ENCODE peak calls at places on chromosomes 12 and 14, in nine cellular contexts. F is CD4-positive, alpha-beta T cell; M is transverse colon; L is tibial artery; C is GM23338; Q is PC-9; B is IMR-90; R is GM12864; X is prostate gland. A is an unnamed sample.

GRCh38 chr14:104936361-104937155 is 11.9 kb downstream of the PLD4 start:
- DNase-seq in C (no peak), B (no peak), X (no peak), R (no peak), Q (no peak), M (no peak), L (peak), F (no peak), A (no peak)

GRCh38 chr14:69667938-69668336 is 56.5 kb downstream of the SUSD6 start:
- DNase-seq in Q (no peak), F (no peak), M (no peak), X (no peak), B (no peak), C (no peak), L (no peak), R (no peak), A (no peak)

GRCh38 chr12:127162307-127162706 is 1104.7 kb upstream of the TMEM132C start:
- DNase-seq in L (no peak), C (peak), F (no peak), B (no peak), X (no peak), M (no peak), R (no peak), Q (no peak), A (no peak)

GRCh38 chr12:123973552-123974341 is 732 bp downstream of the ZNF664 start:
- DNase-seq in L (peak), X (peak), F (peak), C (peak), R (no peak), Q (peak), M (peak), B (peak), A (peak)

GRCh38 chr14:25006961-25007795 is 42.8 kb downstream of the STXBP6 start:
- DNase-seq in L (no peak), B (peak), R (no peak), M (no peak), X (no peak), C (no peak), Q (peak), F (no peak), A (no peak)

GRCh38 chr12:45878630-45879255 is 111.6 kb downstream of the SCAF11 start:
- DNase-seq in X (no peak), Q (no peak), R (no peak), F (no peak), B (peak), L (no peak), C (no peak), M (no peak), A (no peak)

GRCh38 chr12:45890276-45890675 is 100.1 kb downstream of the SCAF11 start:
- DNase-seq in X (no peak), F (no peak), L (no peak), B (no peak), M (no peak), R (no peak), Q (no peak), C (no peak), A (no peak)

GRCh38 chr14:103434868-103435442 is 49.7 kb downstream of the MARK3 start:
- DNase-seq in X (peak), C (no peak), F (no peak), Q (no peak), M (no peak), L (no peak), R (no peak), B (no peak), A (no peak)

GRCh38 chr12:48285751-48286650 is 64.7 kb downstream of the ZNF641 start:
- DNase-seq in Q (no peak), C (peak), R (no peak), M (no peak), L (no peak), B (no peak), X (no peak), F (no peak), A (no peak)

GRCh38 chr12:92648242-92649031 is 54.4 kb upstream of the PLEKHG7 start:
- DNase-seq in X (no peak), F (no peak), L (no peak), C (peak), Q (no peak), M (no peak), B (peak), R (no peak), A (no peak)

GRCh38 chr12:47835831-47836155 is 16.1 kb upstream of the HDAC7 start:
- DNase-seq in C (peak), X (no peak), M (no peak), Q (peak), F (no peak), L (no peak), R (no peak), B (no peak), A (no peak)

GRCh38 chr14:59093889-59094288 is 94.6 kb upstream of the DAAM1 start:
- DNase-seq in F (no peak), R (no peak), Q (no peak), C (no peak), X (no peak), B (no peak), L (no peak), M (no peak), A (no peak)

GRCh38 chr12:106094304-106094703 is 44.5 kb downstream of the NUAK1 start:
- DNase-seq in Q (no peak), R (no peak), C (no peak), L (no peak), X (no peak), F (no peak), B (no peak), M (no peak), A (no peak)

GRCh38 chr12:52013626-52014310 is 7.0 kb downstream of the TAMALIN start:
- DNase-seq in C (peak), Q (no peak), R (no peak), F (no peak), M (no peak), L (no peak), B (no peak), X (no peak), A (no peak)

GRCh38 chr14:23308721-23309445 is 2.2 kb downstream of the BCL2L2 start:
- DNase-seq in M (no peak), R (no peak), B (no peak), L (no peak), F (no peak), C (no peak), Q (no peak), X (no peak), A (no peak)

GRCh38 chr14:102164964-102165363 is 25.3 kb downstream of the WDR20 start:
- DNase-seq in R (no peak), B (no peak), L (no peak), F (no peak), C (no peak), X (no peak), Q (no peak), M (no peak), A (no peak)

GRCh38 chr12:1972856-1973317 is 31.4 kb downstream of the DCP1B start:
- DNase-seq in R (no peak), F (no peak), C (no peak), L (peak), Q (no peak), B (peak), M (peak), X (peak), A (no peak)

GRCh38 chr12:125683748-125684381 is 618.6 kb downstream of the AACS start:
- DNase-seq in Q (no peak), X (peak), M (peak), L (no peak), F (no peak), R (no peak), C (peak), B (no peak), A (peak)

GRCh38 chr12:99367181-99367580 is 280.4 kb upstream of the GARIN6 start:
- DNase-seq in L (no peak), M (no peak), X (no peak), R (no peak), Q (no peak), F (no peak), C (no peak), B (no peak), A (no peak)

GRCh38 chr12:44511289-44511688 is 364.8 kb downstream of the NELL2 start:
- DNase-seq in L (no peak), B (no peak), C (no peak), M (no peak), Q (no peak), F (no peak), R (no peak), X (no peak), A (no peak)

GRCh38 chr14:64983439-64984310 is 3.0 kb upstream of the FNTB start:
- DNase-seq in Q (peak), M (peak), F (no peak), X (peak), B (peak), L (no peak), R (no peak), C (peak), A (no peak)

GRCh38 chr12:132850291-132850690 is 21.6 kb upstream of the GOLGA3 start:
- DNase-seq in C (no peak), X (no peak), L (no peak), R (no peak), M (no peak), Q (no peak), F (no peak), B (no peak), A (no peak)

GRCh38 chr12:115149685-115150378 is 465.9 kb upstream of the TBX3 start:
- DNase-seq in C (no peak), F (no peak), B (peak), X (no peak), Q (no peak), R (no peak), L (no peak), M (no peak), A (no peak)

GRCh38 chr12:107221909-107222308 is 128.6 kb upstream of the CRY1 start:
- DNase-seq in M (no peak), R (no peak), B (no peak), Q (no peak), L (no peak), X (no peak), C (no peak), F (no peak), A (no peak)

GRCh38 chr14:98548071-98548686 is 723.8 kb downstream of the BCL11B start:
- DNase-seq in M (no peak), F (no peak), R (no peak), L (no peak), Q (no peak), C (no peak), X (no peak), B (no peak), A (no peak)

GRCh38 chr12:87953257-87953860 is 75.8 kb downstream of the C12orf50 start:
- DNase-seq in M (no peak), X (peak), L (no peak), C (peak), B (peak), Q (peak), R (no peak), F (no peak), A (no peak)

GRCh38 chr14:24233538-24233866 is 773 bp downstream of the GMPR2 start:
- DNase-seq in L (peak), M (no peak), B (no peak), R (no peak), Q (no peak), X (no peak), F (no peak), C (no peak), A (no peak)

GRCh38 chr14:51978566-51979398 is 10.6 kb upstream of the RTRAF start:
- DNase-seq in L (peak), X (peak), Q (peak), B (peak), R (peak), C (peak), F (peak), M (peak), A (no peak)

GRCh38 chr12:65853489-65854157 is 29.3 kb downstream of the HMGA2 start:
- DNase-seq in B (peak), R (no peak), X (no peak), Q (no peak), L (no peak), F (no peak), C (no peak), M (no peak), A (no peak)

GRCh38 chr14:80393766-80394165 is 182.5 kb upstream of the DIO2 start:
- DNase-seq in F (no peak), M (no peak), B (peak), L (no peak), Q (no peak), R (no peak), C (no peak), X (no peak), A (no peak)

GRCh38 chr14:73248294-73248868 is 11.1 kb downstream of the PAPLN start:
- DNase-seq in Q (no peak), B (peak), R (peak), X (no peak), L (no peak), C (no peak), F (no peak), M (no peak), A (peak)

GRCh38 chr12:125092872-125093680 is 27.8 kb downstream of the AACS start:
- DNase-seq in C (peak), X (no peak), B (peak), M (peak), R (no peak), Q (peak), F (no peak), L (no peak), A (no peak)

GRCh38 chr14:75001261-75001660 is 1.5 kb upstream of the EIF2B2 start:
- DNase-seq in B (no peak), M (no peak), L (no peak), Q (no peak), C (no peak), R (no peak), F (no peak), X (no peak), A (no peak)
- TF ChIP-seq CTCF in B (no peak), M (no peak), L (no peak), Q (no peak), C (no peak), R (no peak), F (no peak), X (no peak), A (no peak)

DNA sequence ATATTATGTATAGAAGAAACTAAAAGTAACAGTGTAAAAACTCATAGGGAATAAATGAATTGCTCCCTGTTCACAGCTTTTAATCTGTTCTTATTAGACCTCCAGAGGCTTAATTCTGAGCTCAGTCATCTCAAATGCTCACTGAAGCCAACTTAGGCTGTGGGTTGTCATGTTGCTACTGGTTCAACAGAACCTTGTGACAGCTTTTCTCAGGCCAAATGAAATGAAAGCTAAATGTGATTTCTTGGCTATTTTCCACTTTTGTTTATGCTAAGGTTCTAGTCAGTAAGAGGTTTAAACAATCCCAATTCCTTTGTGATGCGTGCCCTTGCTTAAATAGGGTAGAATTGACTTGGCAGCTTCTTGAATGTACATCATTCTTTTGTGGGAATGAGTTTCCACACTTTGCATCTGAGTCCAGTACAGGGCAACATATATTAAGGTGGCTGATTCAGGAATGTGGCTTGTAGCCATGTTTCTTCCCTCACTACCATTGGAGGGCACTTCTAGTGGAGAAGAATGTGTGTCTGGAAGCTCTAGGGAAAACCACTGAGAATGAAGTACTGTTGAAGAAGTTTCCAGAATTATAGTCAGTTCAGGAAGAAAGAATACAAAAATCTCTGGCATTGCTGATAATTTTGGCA is 156.4 kb downstream of the NEDD1 start:
- DNase-seq in L (no peak), Q (no peak), B (no peak), F (no peak), M (no peak), R (no peak), X (no peak), C (no peak), A (no peak)
- TF ChIP-seq CTCF in L (no peak), Q (no peak), B (no peak), F (no peak), M (no peak), R (no peak), X (no peak), C (no peak), A (no peak)

GRCh38 chr14:68297871-68298468 is 478.4 kb downstream of the RAD51B start:
- DNase-seq in M (no peak), C (peak), R (no peak), L (no peak), F (no peak), B (peak), X (no peak), Q (no peak), A (no peak)
- TF ChIP-seq CTCF in M (no peak), C (peak), R (no peak), L (peak), F (no peak), B (peak), X (no peak), Q (peak), A (no peak)

GRCh38 chr12:54004063-54004840 is 4.3 kb downstream of the HOXC9 start:
- DNase-seq in F (no peak), C (no peak), R (no peak), L (no peak), M (no peak), Q (peak), X (no peak), B (no peak), A (no peak)
- TF ChIP-seq CTCF in F (no peak), C (no peak), R (peak), L (no peak), M (no peak), Q (peak), X (no peak), B (no peak), A (peak)

GRCh38 chr14:38971258-38971921 is 131.6 kb downstream of the SEC23A start:
- DNase-seq in M (no peak), R (no peak), X (no peak), Q (no peak), L (no peak), B (no peak), F (no peak), C (peak), A (no peak)
- TF ChIP-seq CTCF in M (no peak), R (no peak), X (no peak), Q (no peak), L (no peak), B (no peak), F (no peak), C (no peak), A (no peak)

GRCh38 chr14:35576260-35576659 is 42.3 kb downstream of the INSM2 start:
- DNase-seq in M (no peak), C (no peak), X (no peak), B (peak), F (no peak), Q (no peak), L (no peak), R (no peak), A (no peak)
- TF ChIP-seq CTCF in M (no peak), C (no peak), X (no peak), B (no peak), F (no peak), Q (no peak), L (no peak), R (no peak), A (no peak)

GRCh38 chr14:72154645-72155378 is 222.6 kb downstream of the RGS6 start:
- DNase-seq in L (no peak), Q (no peak), R (no peak), X (no peak), F (no peak), B (no peak), C (no peak), M (no peak), A (no peak)
- TF ChIP-seq CTCF in L (no peak), Q (no peak), R (no peak), X (no peak), F (no peak), B (no peak), C (no peak), M (no peak), A (no peak)

GRCh38 chr12:118436986-118437385 is 60.6 kb downstream of the SUDS3 start:
- DNase-seq in B (peak), F (no peak), L (no peak), R (no peak), C (no peak), X (no peak), Q (no peak), M (no peak), A (no peak)

GRCh38 chr12:118432812-118433540 is 56.6 kb downstream of the SUDS3 start:
- DNase-seq in Q (no peak), C (no peak), M (peak), B (peak), L (no peak), R (no peak), F (no peak), X (no peak), A (no peak)

GRCh38 chr12:118439068-118439467 is 62.7 kb downstream of the SUDS3 start:
- DNase-seq in F (no peak), M (no peak), Q (no peak), L (no peak), X (no peak), B (no peak), R (no peak), C (no peak), A (no peak)

GRCh38 chr12:118430516-118430915 is 54.2 kb downstream of the SUDS3 start:
- DNase-seq in R (no peak), B (no peak), L (no peak), Q (no peak), M (no peak), X (no peak), C (no peak), F (no peak), A (no peak)

DNA sequence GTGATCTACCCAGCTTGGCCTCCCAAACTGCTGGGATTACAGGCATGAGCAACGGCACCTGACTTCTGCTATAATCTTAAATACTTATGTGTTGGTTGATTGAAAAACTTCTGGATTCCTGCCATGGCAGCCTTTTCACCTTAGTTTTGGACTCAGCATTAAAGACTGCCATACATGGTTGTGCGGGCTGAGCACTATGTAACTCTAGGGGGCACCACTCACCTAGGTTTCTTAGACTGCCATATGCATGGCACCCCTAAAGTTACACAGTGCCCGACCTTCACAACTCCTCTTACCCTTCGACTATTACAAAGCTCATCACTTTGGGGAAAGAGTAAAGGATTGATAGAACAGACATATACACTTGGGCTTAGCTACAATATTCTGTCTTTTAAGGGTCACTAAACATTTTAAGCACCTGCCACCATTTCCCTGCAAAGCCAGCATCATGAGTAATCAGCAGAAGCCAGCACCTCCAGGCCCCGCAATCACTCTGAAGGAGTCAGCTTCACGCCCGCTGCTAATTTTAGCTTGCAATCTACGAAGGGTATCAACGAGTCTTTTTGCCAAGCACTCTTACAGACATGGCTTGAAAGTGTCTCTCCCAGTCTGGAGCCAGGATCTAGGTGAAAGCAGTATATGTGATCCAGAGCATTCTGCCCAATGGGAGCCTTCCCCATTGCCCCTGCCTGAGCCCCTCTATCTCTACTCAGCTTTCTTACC is 59.8 kb downstream of the SUDS3 start:
- DNase-seq in F (no peak), X (no peak), Q (peak), M (no peak), C (peak), B (no peak), L (no peak), R (no peak), A (no peak)
- TF ChIP-seq CTCF in F (no peak), X (no peak), Q (no peak), M (no peak), C (peak), B (no peak), L (no peak), R (peak), A (peak)

A was measured in GM06990.